ENCODE peak calls at places on chromosomes 11 and 22, in ten cellular contexts. N is heart left ventricle; M is stimulated activated naive CD8-positive, alpha-beta T cell treated with anti-CD3 and anti-CD28 coated beads, Interleukin-15, amount 100 ng/mL, for 72 hours; X is small intestine; K is dermis blood vessel endothelial cell; P is coronary artery; A is lower lobe of right lung; F is activated CD8-positive, alpha-beta memory T cell treated with anti-CD3 and anti-CD28 coated beads for 24 hours; I is LoVo; E is HT1080. U is an unnamed sample.

GRCh38 chr11:4865855-4866254 is 15.8 kb upstream of the OR51T1 start:
- DNase-seq in F (no peak), X (no peak), M (no peak), N (no peak), P (no peak), E (no peak), A (no peak), K (no peak), I (no peak), U (no peak)

GRCh38 chr11:125960771-125961170 is 14.9 kb downstream of the VSIG10L2 start:
- DNase-seq in E (no peak), F (no peak), M (no peak), K (no peak), X (no peak), I (no peak), N (no peak), A (no peak), P (no peak), U (no peak)

GRCh38 chr11:107830915-107831540 is 27.6 kb downstream of the SLC35F2 start:
- DNase-seq in P (peak), M (no peak), X (no peak), N (no peak), I (no peak), K (peak), E (peak), A (no peak), F (no peak), U (no peak)

GRCh38 chr11:37087650-37088572 is 489.9 kb upstream of the RAG2 start:
- DNase-seq in A (no peak), E (no peak), F (no peak), K (no peak), I (no peak), N (no peak), M (no peak), X (no peak), P (no peak), U (no peak)

GRCh38 chr11:134728186-134728585 is 316.1 kb upstream of the B3GAT1 start:
- DNase-seq in N (no peak), K (no peak), P (no peak), E (no peak), M (no peak), A (no peak), F (no peak), X (no peak), I (no peak), U (no peak)

GRCh38 chr11:99170606-99171005 is 149.9 kb downstream of the CNTN5 start:
- DNase-seq in F (no peak), X (no peak), P (no peak), A (no peak), E (no peak), I (no peak), K (no peak), N (no peak), M (no peak), U (no peak)

GRCh38 chr11:84396521-84396920 is 1110.4 kb upstream of the CCDC90B start:
- DNase-seq in K (no peak), N (no peak), X (no peak), I (no peak), E (no peak), F (no peak), P (no peak), A (no peak), M (no peak), U (no peak)

GRCh38 chr11:126914941-126915340 is 85.6 kb downstream of the KIRREL3 start:
- DNase-seq in M (no peak), P (no peak), I (no peak), A (no peak), X (no peak), N (no peak), F (no peak), K (no peak), E (no peak), U (no peak)

GRCh38 chr11:33256808-33257159 is 397 bp upstream of the HIPK3 start:
- DNase-seq in M (no peak), E (no peak), K (no peak), P (no peak), I (no peak), F (no peak), X (no peak), A (no peak), N (no peak), U (no peak)

GRCh38 chr11:196786-197731 is 4.2 kb downstream of the SCGB1C1 start:
- DNase-seq in I (no peak), E (no peak), M (peak), N (peak), P (peak), A (peak), K (no peak), X (no peak), F (peak), U (no peak)

GRCh38 chr11:84316866-84317560 is 1030.8 kb upstream of the CCDC90B start:
- DNase-seq in M (no peak), F (no peak), P (no peak), E (peak), I (no peak), K (no peak), X (no peak), A (no peak), N (peak), U (no peak)

GRCh38 chr11:123443851-123444623 is 14.0 kb downstream of the GRAMD1B start:
- DNase-seq in K (no peak), A (no peak), P (no peak), X (no peak), M (no peak), N (no peak), E (no peak), I (no peak), F (no peak), U (no peak)

GRCh38 chr11:63680842-63681207 is 475 bp upstream of the RTN3 start:
- DNase-seq in M (no peak), E (no peak), I (no peak), P (no peak), F (no peak), K (no peak), X (no peak), N (no peak), A (no peak), U (no peak)

GRCh38 chr22:47396515-47396914 is 634.1 kb downstream of the TBC1D22A start:
- DNase-seq in M (no peak), F (no peak), I (no peak), K (no peak), X (no peak), P (no peak), E (no peak), A (no peak), N (no peak), U (no peak)

GRCh38 chr22:30421695-30422480 is 3.7 kb upstream of the MTFP1 start:
- DNase-seq in P (no peak), K (peak), X (peak), M (no peak), N (no peak), E (no peak), I (no peak), F (no peak), A (no peak), U (no peak)

GRCh38 chr11:102539567-102539966 is 9.0 kb upstream of the MMP7 start:
- DNase-seq in X (no peak), N (no peak), M (no peak), A (no peak), I (no peak), K (no peak), E (no peak), F (no peak), P (no peak), U (no peak)

GRCh38 chr22:50311606-50312351 is 4.3 kb upstream of the PLXNB2 start:
- DNase-seq in K (no peak), X (no peak), F (no peak), E (no peak), A (peak), I (no peak), N (peak), M (no peak), P (no peak), U (no peak)

GRCh38 chr11:27423125-27423524 is 49.5 kb downstream of the LGR4 start:
- DNase-seq in M (no peak), E (no peak), K (no peak), I (no peak), N (no peak), P (peak), A (no peak), F (no peak), X (no peak), U (peak)

GRCh38 chr11:75562836-75563484 is 907 bp downstream of the SERPINH1 start:
- DNase-seq in F (no peak), N (peak), I (peak), X (no peak), A (no peak), M (no peak), K (peak), E (peak), P (no peak), U (peak)

GRCh38 chr22:25110846-25111578 is 88.6 kb upstream of the CRYBB3 start:
- DNase-seq in N (peak), P (peak), I (no peak), M (peak), E (peak), K (peak), F (peak), X (peak), A (peak), U (peak)

GRCh38 chr11:40130427-40130826 is 1329.0 kb downstream of the LRRC4C start:
- DNase-seq in K (no peak), E (no peak), F (no peak), X (no peak), P (no peak), A (no peak), I (no peak), M (no peak), N (no peak), U (no peak)

GRCh38 chr11:94417386-94417987 is 16.3 kb upstream of the GPR83 start:
- DNase-seq in P (no peak), X (peak), K (peak), F (no peak), M (no peak), N (no peak), E (no peak), A (no peak), I (peak), U (no peak)

GRCh38 chr11:2678396-2678795 is 21.4 kb downstream of the KCNQ1OT1 start:
- DNase-seq in N (no peak), M (no peak), X (no peak), E (no peak), A (no peak), F (no peak), K (no peak), P (no peak), I (no peak), U (no peak)

GRCh38 chr11:18802381-18803257 is 11.0 kb upstream of the PTPN5 start:
- DNase-seq in P (no peak), I (peak), N (no peak), A (no peak), X (peak), K (peak), F (no peak), E (peak), M (peak), U (peak)

GRCh38 chr11:122085264-122085663 is 30.8 kb downstream of the BLID start:
- DNase-seq in E (peak), M (no peak), K (peak), N (no peak), X (no peak), A (no peak), F (no peak), I (no peak), P (no peak), U (no peak)

GRCh38 chr11:119254239-119254638 is 48.1 kb downstream of the CBL start:
- DNase-seq in E (no peak), M (no peak), N (no peak), X (no peak), I (no peak), P (no peak), F (no peak), A (no peak), K (no peak), U (no peak)

GRCh38 chr22:44595841-44596341 is 97.9 kb upstream of the RTL6 start:
- DNase-seq in A (no peak), E (no peak), P (no peak), N (no peak), X (no peak), K (peak), M (peak), I (no peak), F (peak), U (no peak)

GRCh38 chr11:69670158-69670845 is 4.9 kb downstream of the LTO1 start:
- DNase-seq in M (peak), N (peak), X (peak), A (peak), P (peak), K (peak), F (peak), E (peak), I (peak), U (peak)

GRCh38 chr11:9783986-9784385 is 120.1 kb downstream of the SWAP70 start:
- DNase-seq in K (no peak), I (no peak), M (no peak), N (no peak), X (no peak), A (no peak), E (no peak), P (no peak), F (no peak), U (no peak)

GRCh38 chr22:31223786-31224191 is 11.7 kb downstream of the LIMK2 start:
- DNase-seq in A (no peak), I (no peak), E (no peak), K (no peak), X (no peak), P (no peak), N (no peak), M (no peak), F (no peak), U (no peak)

GRCh38 chr22:26679003-26679629 is 21.7 kb downstream of the MIAT start:
- DNase-seq in A (peak), E (peak), K (peak), N (peak), X (peak), M (peak), I (peak), F (peak), P (no peak), U (peak)

GRCh38 chr11:57163160-57163868 is 18.4 kb upstream of the LRRC55 start:
- DNase-seq in P (no peak), K (no peak), E (no peak), F (no peak), M (no peak), I (no peak), X (no peak), N (no peak), A (no peak), U (no peak)

GRCh38 chr11:58428021-58428420 is at the start of gene OR5B2:
- DNase-seq in E (no peak), N (no peak), M (no peak), I (no peak), K (no peak), F (no peak), P (no peak), X (no peak), A (no peak), U (no peak)

GRCh38 chr22:43183496-43184263 is 3.3 kb downstream of the TTLL12 start:
- DNase-seq in E (peak), X (no peak), M (no peak), A (no peak), F (no peak), N (peak), K (peak), I (no peak), P (no peak), U (no peak)

GRCh38 chr22:35116817-35117216 is 50.9 kb downstream of the ISX start:
- DNase-seq in E (no peak), A (no peak), K (no peak), X (peak), I (no peak), N (no peak), P (no peak), M (no peak), F (no peak), U (no peak)